ENCODE peak calls at places on chromosomes 7 and 10, in four cellular contexts. Q, Y, K and D are unnamed samples.

GRCh38 chr7:158030071-158030470 is 557.6 kb downstream of the PTPRN2 start:
- DNase-seq in Q (no peak), Y (no peak), K (no peak), D (no peak)

GRCh38 chr10:87658383-87658795 is 1.3 kb upstream of the PAPSS2 start:
- DNase-seq in Q (no peak), Y (no peak), K (no peak), D (no peak)

GRCh38 chr10:76234827-76235226 is 803.4 kb downstream of the LRMDA start:
- DNase-seq in Q (no peak), Y (no peak), K (no peak), D (no peak)

GRCh38 chr7:134705716-134706115 is 59.1 kb downstream of the BPGM start:
- DNase-seq in Q (no peak), Y (no peak), K (no peak), D (no peak)

GRCh38 chr10:97127960-97128850 is 57.6 kb downstream of the SLIT1 start:
- DNase-seq in Q (no peak), Y (no peak), K (no peak), D (no peak)

GRCh38 chr7:137687556-137688280 is 159.1 kb downstream of the DGKI start:
- DNase-seq in Q (no peak), Y (no peak), K (no peak), D (no peak)

GRCh38 chr10:13905281-13905680 is 318.5 kb downstream of the PRPF18 start:
- DNase-seq in Q (no peak), Y (no peak), K (no peak), D (no peak)

GRCh38 chr10:83515001-83515400 is 624.3 kb upstream of the GHITM start:
- DNase-seq in Q (no peak), Y (no peak), K (no peak), D (no peak)